ENCODE peak calls at places on chromosomes 7 and 10, in four cellular contexts. Z, J, C and I are unnamed samples.

GRCh38 chr7:142811154-142811737 is 40.5 kb downstream of the PRSS2 start:
- DNase-seq in Z (peak; percentile 67), J (no peak), C (no peak), I (peak; percentile 58)

GRCh38 chr7:47578581-47579270 is 3.2 kb downstream of the TNS3 start:
- DNase-seq in Z (no peak), J (no peak), C (no peak), I (no peak)

GRCh38 chr7:4951903-4952636 is 6.9 kb downstream of the MMD2 start:
- DNase-seq in Z (peak; percentile 27), J (no peak), C (peak; percentile 62), I (peak; percentile 21)

GRCh38 chr10:27741173-27742091 is 4.2 kb downstream of the MKX start:
- DNase-seq in Z (no peak), J (peak; percentile 65), C (peak; percentile 49), I (no peak)

GRCh38 chr7:1290262-1291039 is 57.8 kb downstream of the UNCX start:
- DNase-seq in Z (peak; percentile 30), J (no peak), C (peak; percentile 54), I (no peak)

GRCh38 chr10:18279202-18279601 is 139.0 kb downstream of the CACNB2 start:
- DNase-seq in Z (peak; percentile 19), J (no peak), C (no peak), I (peak; percentile 28)

GRCh38 chr7:137342340-137342739 is 1.2 kb downstream of the PTN start:
- DNase-seq in Z (no peak), J (no peak), C (no peak), I (no peak)

GRCh38 chr10:122164028-122164601 is 107.0 kb upstream of the BTBD16 start:
- DNase-seq in Z (no peak), J (no peak), C (no peak), I (no peak)

GRCh38 chr7:44665531-44666213 is 59.2 kb downstream of the OGDH start:
- DNase-seq in Z (no peak), J (no peak), C (no peak), I (peak; percentile 16)

GRCh38 chr10:74794531-74794930 is 31.9 kb upstream of the KAT6B start:
- DNase-seq in Z (no peak), J (no peak), C (no peak), I (no peak)

GRCh38 chr10:24419067-24419466 is 210.1 kb downstream of the KIAA1217 start:
- DNase-seq in Z (no peak), J (no peak), C (no peak), I (no peak)

GRCh38 chr10:24417053-24417452 is 208.1 kb downstream of the KIAA1217 start:
- DNase-seq in Z (no peak), J (no peak), C (no peak), I (no peak)

GRCh38 chr10:24416248-24416647 is 207.3 kb downstream of the KIAA1217 start:
- DNase-seq in Z (no peak), J (peak; percentile 75), C (no peak), I (no peak)

GRCh38 chr10:24415455-24416169 is 206.7 kb downstream of the KIAA1217 start:
- DNase-seq in Z (no peak), J (peak; percentile 92), C (no peak), I (peak; percentile 67)

GRCh38 chr10:24418532-24418931 is 209.6 kb downstream of the KIAA1217 start:
- DNase-seq in Z (no peak), J (no peak), C (no peak), I (no peak)
- TF ChIP-seq CTCF in Z (peak; percentile 30), J (no peak), C (peak; percentile 49), I (peak; percentile 11)

DNA sequence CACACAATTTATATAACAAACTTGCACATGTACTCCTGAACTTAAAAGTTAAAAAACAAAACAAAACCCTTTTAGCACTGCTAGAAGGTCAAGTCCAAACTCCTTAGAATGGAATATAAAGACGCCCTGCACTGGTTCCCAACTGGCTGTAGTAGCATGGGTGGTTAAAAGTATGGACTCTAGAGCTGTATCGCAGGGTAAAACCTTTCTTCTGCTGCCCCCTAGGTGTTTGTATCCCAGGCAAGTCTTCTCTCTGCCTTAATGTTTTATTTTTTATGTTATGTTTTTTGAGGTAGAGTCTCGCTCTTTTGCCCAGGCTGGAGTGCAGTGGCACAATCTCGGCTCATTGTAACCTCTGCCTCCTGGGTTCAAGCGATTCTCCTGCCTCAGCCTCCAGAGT is 35.2 kb downstream of the LSMEM1 start:
- DNase-seq in Z (no peak), J (no peak), C (no peak), I (no peak)
- TF ChIP-seq CTCF in Z (peak; percentile 11), J (no peak), C (peak; percentile 37), I (no peak)

DNA sequence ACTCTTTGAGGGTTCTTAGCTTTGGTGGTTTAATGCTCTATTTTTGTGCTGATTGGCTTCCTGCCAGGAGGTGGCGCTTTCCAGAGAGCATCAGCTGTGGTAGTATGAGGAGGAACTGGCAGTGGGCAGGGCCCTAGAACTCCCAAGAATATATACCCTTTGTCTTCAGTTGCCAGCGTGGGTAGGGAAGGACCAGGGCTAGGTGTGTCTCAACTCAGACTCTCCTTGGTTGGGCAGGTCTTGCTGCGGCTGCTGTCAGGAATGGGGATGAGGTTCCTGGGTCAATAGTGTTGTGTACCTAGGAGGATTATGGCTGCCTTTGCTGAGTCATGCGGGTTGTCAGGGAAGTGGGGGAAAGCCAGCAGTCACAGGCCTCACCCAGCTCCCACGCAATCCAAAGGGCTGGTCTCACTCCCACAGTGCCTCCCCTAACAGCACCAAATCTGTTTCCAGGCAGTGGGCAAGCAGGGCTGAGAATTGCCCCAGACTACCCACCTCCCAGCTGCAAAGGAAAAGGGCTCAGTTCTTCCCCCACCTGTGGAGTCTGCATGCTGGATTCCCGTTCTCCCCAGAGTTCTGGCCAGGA is 191.5 kb downstream of the PHTF2 start:
- DNase-seq in Z (peak; percentile 29), J (no peak), C (peak; percentile 71), I (peak; percentile 5)
- TF ChIP-seq CTCF in Z (peak; percentile 44), J (no peak), C (peak; percentile 73), I (no peak)

DNA sequence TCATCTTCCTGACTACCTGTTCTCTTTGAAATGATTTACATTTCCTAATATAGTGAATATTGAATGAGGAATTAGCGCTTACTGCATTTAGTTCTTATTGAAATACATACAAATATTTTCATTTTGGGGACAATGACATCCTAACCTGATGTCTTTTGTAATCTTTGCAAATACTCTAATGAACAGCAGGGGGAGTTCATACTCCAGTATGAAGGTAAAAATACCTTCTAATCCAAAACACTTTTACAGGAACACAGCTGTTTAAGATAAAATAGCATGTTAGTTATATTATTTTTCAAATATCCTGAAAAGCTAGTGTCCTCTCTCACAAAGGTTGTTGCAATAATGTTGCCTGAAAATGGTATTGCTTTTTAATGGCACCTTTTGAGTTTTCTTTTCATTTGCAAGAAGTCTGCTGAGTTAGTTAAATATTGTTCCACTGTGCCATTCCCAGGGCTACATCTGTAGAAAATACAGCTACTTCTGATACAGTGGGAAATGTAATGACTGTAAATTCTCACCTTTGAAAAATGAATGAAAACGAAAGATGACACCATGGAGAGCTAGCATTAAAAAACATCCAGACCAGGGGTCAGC is 400.0 kb downstream of the PHF14 start:
- DNase-seq in Z (no peak), J (no peak), C (no peak), I (peak; percentile 33)
- TF ChIP-seq CTCF in Z (peak; percentile 60), J (no peak), C (peak; percentile 68), I (peak; percentile 45)

GRCh38 chr7:131425992-131426391 is 98.3 kb downstream of the MKLN1 start:
- DNase-seq in Z (no peak), J (no peak), C (no peak), I (no peak)

GRCh38 chr7:131424219-131424822 is 96.6 kb downstream of the MKLN1 start:
- DNase-seq in Z (no peak), J (no peak), C (no peak), I (peak; percentile 39)
- TF ChIP-seq CTCF in Z (peak; percentile 89), J (peak; percentile 51), C (peak; percentile 61), I (peak; percentile 60)

GRCh38 chr7:134108803-134109202 is 18.3 kb upstream of the LRGUK start:
- DNase-seq in Z (no peak), J (no peak), C (no peak), I (no peak)
- TF ChIP-seq CTCF in Z (no peak), J (no peak), C (no peak), I (no peak)